ENCODE peak calls at places on chromosomes 7 and 10, in five cellular contexts. B, J, W, N and K are unnamed samples.

GRCh38 chr10:92880233-92880861 is 32.0 kb downstream of the EXOC6 start:
- DNase-seq in N (no peak), W (peak), B (no peak), J (no peak), K (no peak)

GRCh38 chr10:23326541-23327307 is 17.9 kb downstream of the C10orf67 start:
- DNase-seq in B (no peak), J (no peak), W (no peak), N (no peak), K (no peak)

GRCh38 chr7:150959739-150960734 is 18.1 kb downstream of the KCNH2 start:
- DNase-seq in B (no peak), W (no peak), J (no peak), N (no peak), K (no peak)

GRCh38 chr10:84540022-84540616 is 211.7 kb downstream of the CCSER2 start:
- DNase-seq in J (no peak), B (no peak), W (no peak), N (no peak), K (no peak)

GRCh38 chr10:95693331-95693667 is 428 bp downstream of the TCTN3 start:
- DNase-seq in B (no peak), N (no peak), J (no peak), W (no peak), K (no peak)

GRCh38 chr10:49700997-49701396 is 21.5 kb downstream of the C10orf53 start:
- DNase-seq in W (no peak), N (no peak), B (no peak), J (no peak), K (no peak)

GRCh38 chr7:18347170-18347569 is 148.4 kb upstream of the HDAC9 start:
- DNase-seq in J (no peak), W (no peak), B (no peak), N (no peak), K (no peak)

GRCh38 chr7:45662540-45663166 is 88.5 kb downstream of the ADCY1 start:
- DNase-seq in N (no peak), J (no peak), B (no peak), W (no peak), K (no peak)

GRCh38 chr10:57015187-57015586 is 654.1 kb upstream of the ZWINT start:
- DNase-seq in J (no peak), B (no peak), N (no peak), W (no peak), K (no peak)

GRCh38 chr7:140674899-140675701 is 2.4 kb downstream of the ADCK2 start:
- DNase-seq in J (no peak), W (peak), B (no peak), N (no peak), K (no peak)

GRCh38 chr7:137038706-137039105 is 170.3 kb downstream of the CHRM2 start:
- DNase-seq in J (no peak), B (no peak), N (no peak), W (no peak), K (no peak)

GRCh38 chr10:69438531-69439349 is 12.5 kb upstream of the TSPAN15 start:
- DNase-seq in W (no peak), B (no peak), J (no peak), N (no peak), K (no peak)

GRCh38 chr7:73715648-73716317 is 3.7 kb downstream of the STX1A start:
- DNase-seq in J (no peak), N (no peak), B (no peak), W (peak), K (no peak)

GRCh38 chr10:5956146-5956914 is 21.0 kb downstream of the IL15RA start:
- DNase-seq in N (no peak), W (no peak), J (no peak), B (no peak), K (no peak)

GRCh38 chr10:78865518-78865835 is 203.3 kb upstream of the ZMIZ1 start:
- DNase-seq in J (no peak), B (no peak), W (no peak), N (no peak), K (no peak)

GRCh38 chr7:32158076-32158475 is 87.9 kb upstream of the PDE1C start:
- DNase-seq in W (no peak), J (no peak), N (no peak), B (no peak), K (no peak)

GRCh38 chr7:35695628-35695888 is 623 bp upstream of the HERPUD2 start:
- DNase-seq in W (no peak), B (no peak), N (no peak), J (no peak), K (no peak)

GRCh38 chr7:1553513-1554210 is 2.3 kb downstream of the TMEM184A start:
- DNase-seq in B (no peak), J (no peak), W (no peak), N (no peak), K (no peak)

DNA sequence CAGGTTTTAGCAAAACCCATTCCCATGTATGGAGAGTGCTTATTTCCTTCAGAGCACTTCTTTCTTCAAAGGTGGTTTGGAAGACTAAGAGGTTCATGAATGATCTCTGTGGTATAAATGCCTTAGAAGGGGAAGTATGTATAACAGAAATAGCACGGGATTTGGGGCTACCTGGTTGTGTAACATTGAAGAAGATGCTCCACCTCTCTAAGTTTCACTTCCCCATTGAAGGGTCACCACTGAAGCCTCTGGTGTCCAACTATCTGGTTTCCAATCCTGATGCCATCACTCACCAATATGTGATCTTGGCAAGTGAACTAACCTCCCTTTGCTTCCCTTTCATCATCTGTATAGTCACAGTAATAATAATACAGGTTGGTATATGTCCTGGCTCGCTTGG is 37.2 kb downstream of the CYCS start:
- DNase-seq in J (peak), W (no peak), B (no peak), N (no peak), K (no peak)
- TF ChIP-seq TAF1 in J (no peak), W (no peak), B (no peak), N (no peak), K (no peak)

GRCh38 chr7:135662373-135663114 is at the start of gene STMP1:
- DNase-seq in B (peak), J (peak), N (peak), W (peak), K (peak)
- TF ChIP-seq POLR2A in B (peak), J (peak), N (peak), W (peak), K (peak)

GRCh38 chr10:52949899-52950298 is 177.3 kb upstream of the MBL2 start:
- DNase-seq in N (no peak), B (no peak), W (peak), J (no peak), K (no peak)
- TF ChIP-seq TAF1 in N (no peak), B (no peak), W (no peak), J (no peak), K (no peak)

DNA sequence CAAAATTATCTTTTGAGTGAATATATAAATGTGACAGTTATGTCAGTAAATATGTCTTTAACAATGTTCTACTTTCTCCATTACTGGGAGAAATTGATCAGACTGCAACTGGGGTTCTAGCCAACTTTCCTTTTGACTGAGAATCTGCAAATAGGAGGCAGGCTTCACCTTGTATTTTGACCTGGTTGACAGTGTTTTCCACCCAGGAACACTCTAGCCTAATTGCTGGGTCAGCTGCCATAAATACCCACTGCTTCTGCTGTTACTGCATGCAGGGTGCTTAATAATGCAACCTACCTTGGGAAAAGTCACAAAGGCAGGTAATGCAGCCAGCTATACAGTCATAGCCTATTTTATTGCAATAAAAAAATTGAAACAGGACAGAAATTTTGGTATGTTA is 319.0 kb downstream of the DGKB start:
- DNase-seq in N (no peak), B (no peak), J (no peak), W (no peak), K (no peak)
- TF ChIP-seq POLR2A in N (no peak), B (no peak), J (no peak), W (no peak), K (no peak)

DNA sequence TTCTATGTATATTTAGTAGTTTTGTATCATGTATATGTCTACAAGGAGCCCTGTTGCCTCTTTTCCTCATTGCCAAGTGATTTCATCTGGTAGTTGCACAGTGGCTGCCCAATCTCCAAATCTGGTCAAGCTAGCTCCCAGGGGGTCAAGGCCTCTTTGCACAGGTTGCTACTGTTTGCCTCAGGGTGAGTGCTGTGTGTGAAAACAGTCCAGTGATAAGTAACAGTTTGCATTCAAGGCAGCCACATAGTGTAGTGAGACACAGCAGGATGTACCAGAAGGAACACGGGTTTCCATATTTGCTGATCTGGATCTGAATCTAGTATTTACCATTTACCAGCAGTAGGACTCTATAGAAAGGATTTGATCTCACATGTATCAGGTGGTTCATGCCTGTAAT is 13.3 kb upstream of the EPC1 start:
- DNase-seq in W (peak), N (no peak), B (no peak), J (no peak), K (no peak)
- TF ChIP-seq TAF1 in W (no peak), N (no peak), B (no peak), J (no peak), K (no peak)

DNA sequence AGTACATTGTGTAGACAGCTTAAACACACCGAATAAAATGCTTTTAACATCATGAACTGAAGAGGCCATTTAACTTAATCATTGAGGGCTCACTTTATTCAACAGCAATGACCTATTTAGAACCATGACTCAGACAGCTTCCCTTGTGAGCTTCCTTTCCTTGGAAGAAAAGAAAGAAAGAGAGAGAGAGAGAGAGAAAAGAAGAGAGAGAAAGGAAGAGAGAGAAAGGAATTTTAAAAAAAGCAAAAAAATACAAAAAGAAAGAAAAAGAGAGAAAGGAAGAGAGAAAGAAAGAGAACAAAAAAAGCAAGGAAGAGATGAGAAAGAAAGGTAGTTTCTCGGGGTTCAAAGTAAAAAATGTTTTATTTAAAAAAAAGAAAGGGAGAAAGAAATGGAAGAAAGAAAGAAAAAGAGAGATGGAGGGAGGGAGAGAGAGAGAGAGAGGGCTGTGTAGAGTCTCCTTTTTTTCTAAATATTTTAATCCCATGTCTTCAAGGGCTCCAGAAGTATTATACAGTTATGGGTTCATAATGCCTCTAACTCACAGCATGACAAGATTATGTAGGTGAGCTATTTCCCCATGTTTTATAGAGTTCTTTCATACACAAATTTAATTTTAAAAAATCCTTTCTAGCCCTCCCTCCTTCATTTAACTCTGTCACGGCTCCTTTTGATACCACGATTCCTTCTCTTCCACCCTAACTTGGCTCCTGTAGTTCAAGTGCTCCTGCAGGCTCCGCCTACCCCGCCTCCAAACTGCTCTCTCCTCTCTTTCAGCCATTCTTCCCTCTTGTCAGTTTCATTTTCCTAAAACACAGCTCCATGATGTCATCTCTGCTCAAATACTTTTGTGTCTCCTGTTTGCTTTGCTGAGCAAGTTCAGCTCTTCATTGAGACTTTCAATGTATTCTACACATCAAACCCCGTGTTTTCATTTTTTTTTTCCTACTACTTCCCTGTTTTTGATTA is 85.5 kb downstream of the PRTFDC1 start:
- DNase-seq in B (no peak), W (peak), N (no peak), J (no peak), K (no peak)
- TF ChIP-seq POLR2A in B (no peak), W (no peak), N (no peak), J (no peak), K (no peak)

GRCh38 chr7:117828831-117829230 is 44.4 kb downstream of the CTTNBP2 start:
- DNase-seq in N (no peak), J (no peak), W (no peak), B (no peak), K (no peak)
- TF ChIP-seq TAF1 in N (no peak), J (no peak), W (no peak), B (no peak), K (no peak)

GRCh38 chr10:124577651-124578050 is 116.0 kb downstream of the LHPP start:
- DNase-seq in B (no peak), W (no peak), N (no peak), J (no peak), K (no peak)

GRCh38 chr10:124579003-124579384 is 117.4 kb downstream of the LHPP start:
- DNase-seq in B (no peak), N (no peak), W (no peak), J (no peak), K (no peak)

GRCh38 chr10:124576526-124577420 is 115.2 kb downstream of the LHPP start:
- DNase-seq in W (no peak), N (no peak), J (no peak), B (no peak), K (no peak)

GRCh38 chr10:124575107-124576035 is 113.7 kb downstream of the LHPP start:
- DNase-seq in B (no peak), W (no peak), N (no peak), J (no peak), K (no peak)

GRCh38 chr10:124578231-124579002 is 116.8 kb downstream of the LHPP start:
- DNase-seq in B (no peak), J (no peak), W (no peak), N (no peak), K (no peak)
- TF ChIP-seq POLR2A in B (no peak), J (no peak), W (no peak), N (no peak), K (no peak)

DNA sequence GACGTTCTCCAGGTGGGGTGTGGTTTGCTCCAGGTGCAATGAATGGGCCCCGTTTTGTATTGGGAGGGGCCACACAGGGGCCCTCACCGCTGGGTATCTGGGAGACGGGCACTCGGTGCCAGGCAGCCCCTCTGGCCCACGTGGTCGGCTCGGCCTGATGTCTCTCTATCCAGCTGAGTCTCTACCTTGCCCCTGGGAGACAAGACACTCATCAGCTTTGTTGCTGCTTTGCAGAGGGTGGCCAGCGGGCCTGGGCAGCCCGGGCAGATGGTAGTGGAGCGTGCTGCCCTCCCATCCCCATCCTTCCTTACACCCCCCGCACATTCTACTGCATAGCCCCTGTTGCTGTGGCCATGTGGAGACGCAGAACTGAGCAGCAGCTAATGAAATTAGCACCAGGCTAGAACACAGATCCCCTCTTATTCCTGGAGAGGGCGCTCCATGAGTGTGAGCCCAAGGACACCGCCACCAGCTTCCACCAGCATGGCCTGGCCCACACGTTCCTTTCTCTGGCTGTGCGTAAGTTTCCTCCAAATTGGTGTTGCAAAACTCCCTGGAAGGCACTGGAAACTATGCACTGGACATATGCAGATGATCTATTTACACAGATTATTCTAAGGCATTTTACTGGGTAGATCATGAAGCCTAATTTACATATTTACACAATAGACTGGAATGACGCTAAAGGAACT is 455.8 kb upstream of the FOXK1 start:
- DNase-seq in W (peak), J (no peak), N (peak), B (no peak), K (no peak)
- TF ChIP-seq TAF1 in W (no peak), J (no peak), N (no peak), B (no peak), K (no peak)